ENCODE peak calls at places on chromosomes 12 and 14, in six cellular contexts. E is right atrium auricular region; I is stimulated activated CD4-positive, alpha-beta T cell treated with anti-CD3 and anti-CD28 coated beads, Interleukin-15, amount 100 ng/mL, for 1 hour; M is mesendoderm; P is T-helper 17 cell; A is left lung. G is an unnamed sample.

GRCh38 chr12:6494351-6494743 is 445 bp downstream of the NCAPD2 start:
- DNase-seq in I (no peak), M (no peak), E (no peak), A (no peak), P (no peak), G (no peak)

GRCh38 chr14:75977544-75977943 is 4.3 kb downstream of the TGFB3 start:
- DNase-seq in I (no peak), M (no peak), A (no peak), P (no peak), E (no peak), G (no peak)

GRCh38 chr12:110001596-110001995 is 2.4 kb downstream of the ANKRD13A start:
- DNase-seq in A (no peak), M (no peak), I (no peak), E (no peak), P (no peak), G (no peak)

GRCh38 chr12:68387338-68387737 is 55.2 kb upstream of the MDM1 start:
- DNase-seq in E (no peak), M (no peak), A (no peak), P (no peak), I (no peak), G (no peak)

GRCh38 chr12:111195316-111195715 is 173.6 kb downstream of the PHETA1 start:
- DNase-seq in I (no peak), P (no peak), E (no peak), M (no peak), A (no peak), G (no peak)

GRCh38 chr12:79384551-79384950 is 306.2 kb downstream of the PAWR start:
- DNase-seq in M (no peak), I (no peak), E (no peak), A (no peak), P (no peak), G (no peak)

GRCh38 chr14:96247031-96247430 is 9.0 kb upstream of the BDKRB1 start:
- DNase-seq in A (no peak), M (no peak), E (no peak), I (no peak), P (no peak), G (no peak)

GRCh38 chr12:12505544-12506501 is 56.8 kb downstream of the DUSP16 start:
- DNase-seq in E (no peak), I (no peak), A (no peak), M (peak; percentile 75), P (no peak), G (no peak)

GRCh38 chr12:52307836-52308806 is 13.1 kb downstream of the KRT83 start:
- DNase-seq in I (no peak), P (peak; percentile 19), A (peak; percentile 56), M (peak; percentile 77), E (no peak), G (no peak)

GRCh38 chr12:56013482-56013881 is 7.4 kb upstream of the IKZF4 start:
- DNase-seq in A (no peak), I (no peak), P (no peak), E (no peak), M (no peak), G (no peak)

GRCh38 chr12:26833692-26834168 is 736 bp upstream of the ITPR2 start:
- DNase-seq in M (peak; percentile 89), E (no peak), P (no peak), A (peak; percentile 69), I (no peak), G (no peak)

GRCh38 chr12:126397071-126397571 is 1331.9 kb downstream of the AACS start:
- DNase-seq in E (no peak), I (no peak), P (no peak), A (no peak), M (no peak), G (no peak)

GRCh38 chr12:101703487-101703886 is 6.0 kb downstream of the CHPT1 start:
- DNase-seq in A (no peak), I (no peak), P (no peak), E (no peak), M (peak; percentile 42), G (no peak)

GRCh38 chr14:22432348-22432976 is 156.6 kb downstream of the DAD1 start:
- DNase-seq in P (no peak), I (no peak), E (no peak), M (no peak), A (no peak), G (no peak)

GRCh38 chr12:21775130-21775920 is 819 bp upstream of the KCNJ8 start:
- DNase-seq in A (no peak), E (no peak), M (peak; percentile 8), P (no peak), I (no peak), G (no peak)

GRCh38 chr14:72617391-72618011 is 276.4 kb downstream of the DPF3 start:
- DNase-seq in E (no peak), I (no peak), P (no peak), M (peak; percentile 44), A (no peak), G (no peak)

GRCh38 chr14:96091149-96091693 is 52.1 kb downstream of the C14orf132 start:
- DNase-seq in E (no peak), A (no peak), M (no peak), I (no peak), P (no peak), G (no peak)

GRCh38 chr12:104219361-104219892 is 3.8 kb downstream of the TXNRD1 start:
- DNase-seq in A (no peak), I (no peak), E (no peak), M (peak; percentile 35), P (no peak), G (no peak)

GRCh38 chr14:66468778-66469367 is 17.3 kb upstream of the CCDC196 start:
- DNase-seq in I (no peak), P (no peak), M (peak; percentile 38), A (no peak), E (no peak), G (no peak)

GRCh38 chr12:100229036-100229635 is 28.5 kb downstream of the ACTR6 start:
- DNase-seq in I (no peak), P (no peak), E (no peak), M (peak; percentile 27), A (no peak), G (no peak)

GRCh38 chr14:101033006-101033405 is 129.5 kb upstream of the RTL1 start:
- DNase-seq in A (peak; percentile 12), P (no peak), E (no peak), I (no peak), M (no peak), G (peak; percentile 7)

GRCh38 chr14:101862177-101862576 is 100.7 kb downstream of the PPP2R5C start:
- DNase-seq in P (no peak), A (no peak), I (no peak), E (peak; percentile 55), M (no peak), G (no peak)

GRCh38 chr12:3040663-3041544 is 36.3 kb upstream of the TSPAN9 start:
- DNase-seq in I (no peak), P (no peak), E (no peak), M (no peak), A (no peak), G (no peak)

GRCh38 chr12:75641031-75641780 is 129.8 kb upstream of the KRR1 start:
- DNase-seq in E (no peak), I (no peak), P (no peak), A (no peak), M (peak; percentile 83), G (no peak)

GRCh38 chr14:74941676-74942097 is 13.7 kb downstream of the PGF start:
- DNase-seq in P (peak; percentile 14), M (no peak), E (peak; percentile 75), A (peak; percentile 76), I (peak; percentile 29), G (peak; percentile 81)

G was measured in CD14-positive monocyte.